ENCODE peak calls at places on chromosomes 16 and 17, in four cellular contexts. N, H, K and A are unnamed samples.

GRCh38 chr16:69833357-69833781 is 71.2 kb downstream of the WWP2 start:
- DNase-seq in K (no peak), H (no peak), N (no peak), A (no peak)

GRCh38 chr17:31582151-31582907 is 190.9 kb downstream of the RAB11FIP4 start:
- DNase-seq in H (peak; percentile 79), N (peak; percentile 88), K (no peak), A (peak; percentile 85)

GRCh38 chr16:80804061-80804450 is 342 bp downstream of the CDYL2 start:
- DNase-seq in N (peak; percentile 84), K (no peak), H (peak; percentile 78), A (no peak)

GRCh38 chr17:75250009-75250471 is 11.4 kb downstream of the GGA3 start:
- DNase-seq in H (no peak), N (peak; percentile 37), K (no peak), A (peak; percentile 81)

GRCh38 chr16:83615981-83616380 is 191.8 kb upstream of the HSBP1 start:
- DNase-seq in K (no peak), N (no peak), H (no peak), A (no peak)

GRCh38 chr17:57370583-57370982 is 114.3 kb downstream of the MSI2 start:
- DNase-seq in K (no peak), H (no peak), N (no peak), A (no peak)

GRCh38 chr17:44216674-44217073 is 2.8 kb downstream of the UBTF start:
- DNase-seq in H (no peak), K (no peak), N (no peak), A (no peak)

GRCh38 chr17:77322534-77323412 is 182.0 kb downstream of the SEC14L1 start:
- DNase-seq in K (peak; percentile 90), H (peak; percentile 72), N (peak; percentile 92), A (peak; percentile 97)

GRCh38 chr17:40374965-40375498 is 10.5 kb upstream of the GJD3 start:
- DNase-seq in N (no peak), H (no peak), K (no peak), A (no peak)

GRCh38 chr16:47492428-47493357 is 31.6 kb downstream of the PHKB start:
- DNase-seq in N (peak; percentile 78), K (peak; percentile 23), H (peak; percentile 70), A (peak; percentile 31)

GRCh38 chr16:27240948-27241531 is 27.5 kb downstream of the NSMCE1 start:
- DNase-seq in H (peak; percentile 38), N (no peak), K (no peak), A (peak; percentile 65)

GRCh38 chr16:50747206-50747956 is 5.5 kb downstream of the CYLD start:
- DNase-seq in K (no peak), H (no peak), N (no peak), A (no peak)

GRCh38 chr17:48375356-48375755 is 54.7 kb downstream of the SKAP1 start:
- DNase-seq in K (no peak), H (no peak), N (no peak), A (no peak)

GRCh38 chr17:27389542-27390140 is 66.6 kb upstream of the KSR1 start:
- DNase-seq in H (no peak), K (no peak), N (no peak), A (no peak)

GRCh38 chr16:85840801-85841200 is 41.3 kb downstream of the COX4I1 start:
- DNase-seq in N (no peak), K (no peak), H (peak; percentile 40), A (no peak)

GRCh38 chr16:67000384-67001158 is 12.2 kb downstream of the CES4A start:
- DNase-seq in N (peak; percentile 88), K (no peak), H (peak; percentile 91), A (peak; percentile 33)

GRCh38 chr16:35734728-35735402 is 2275.5 kb downstream of the TP53TG3F start:
- DNase-seq in K (no peak), N (no peak), H (no peak), A (peak; percentile 47)

GRCh38 chr17:59963738-59964454 is 644 bp downstream of the RNFT1 start:
- DNase-seq in N (peak; percentile 70), K (no peak), H (no peak), A (no peak)

GRCh38 chr16:49911430-49911829 is 55.5 kb upstream of the ZNF423 start:
- DNase-seq in N (no peak), K (no peak), H (no peak), A (no peak)

GRCh38 chr17:32774286-32775084 is 102.4 kb downstream of the MYO1D start:
- DNase-seq in N (no peak), H (no peak), K (no peak), A (no peak)

GRCh38 chr16:47358816-47359215 is 102.0 kb downstream of the ITFG1 start:
- DNase-seq in K (no peak), N (no peak), H (no peak), A (no peak)

GRCh38 chr16:7967986-7968509 is 622.3 kb downstream of the TMEM114 start:
- DNase-seq in K (no peak), N (no peak), H (no peak), A (no peak)

GRCh38 chr16:11614587-11615175 is 28.0 kb upstream of the LITAF start:
- DNase-seq in N (no peak), H (no peak), K (no peak), A (no peak)

GRCh38 chr17:27461192-27461859 is 5.1 kb downstream of the KSR1 start:
- DNase-seq in H (no peak), K (no peak), N (no peak), A (no peak)

GRCh38 chr16:85098565-85098964 is 13.7 kb downstream of the CIBAR2 start:
- DNase-seq in N (no peak), H (no peak), K (no peak), A (no peak)

GRCh38 chr16:9061358-9061813 is 30.1 kb upstream of the HAPSTR1 start:
- DNase-seq in H (no peak), N (no peak), K (no peak), A (peak; percentile 68)

GRCh38 chr17:79050591-79050990 is 24.0 kb upstream of the ENGASE start:
- DNase-seq in K (no peak), N (no peak), H (no peak), A (no peak)

GRCh38 chr17:79053251-79053925 is 21.2 kb upstream of the ENGASE start:
- DNase-seq in N (no peak), H (no peak), K (no peak), A (no peak)

GRCh38 chr17:79049821-79050220 is 24.8 kb upstream of the ENGASE start:
- DNase-seq in K (no peak), H (no peak), N (no peak), A (no peak)

GRCh38 chr17:79052131-79052530 is 22.5 kb upstream of the ENGASE start:
- DNase-seq in N (no peak), H (no peak), K (no peak), A (no peak)

DNA sequence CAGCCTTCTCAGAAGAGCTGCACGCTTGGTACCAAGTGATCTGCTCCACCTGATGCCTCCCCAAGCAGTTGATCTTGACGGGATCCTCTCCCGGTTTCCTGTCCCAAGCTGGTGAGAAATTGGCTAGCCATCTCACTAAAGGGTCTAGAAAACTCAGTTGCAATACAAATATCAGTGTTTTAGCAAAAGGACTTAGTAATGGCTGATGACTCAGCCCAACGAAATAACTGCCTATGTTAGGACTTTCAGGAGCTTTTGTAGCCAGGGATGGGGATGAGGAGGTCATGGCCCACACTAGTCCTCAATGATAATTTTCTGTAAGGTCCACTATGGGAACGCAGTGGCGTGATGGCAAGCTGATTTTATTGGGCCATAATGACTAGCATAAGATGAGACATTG is 23.3 kb upstream of the ENGASE start:
- DNase-seq in H (no peak), N (no peak), K (no peak), A (no peak)
- H3K4me1 ChIP-seq in H (peaks cover 2% of the 10 kb centered on the region), N (no peaks in the 10 kb centered on the region), K (peaks cover 17% of the 10 kb centered on the region), A (peaks cover 40% of the 10 kb centered on the region)

GRCh38 chr16:81940781-81941560 is 70.3 kb downstream of the SDR42E1 start:
- DNase-seq in H (no peak), K (no peak), N (no peak), A (no peak)
- TF ChIP-seq CTCF in H (peak; percentile 52), K (peak; percentile 16), N (peak; percentile 13), A (peak; percentile 24)

DNA sequence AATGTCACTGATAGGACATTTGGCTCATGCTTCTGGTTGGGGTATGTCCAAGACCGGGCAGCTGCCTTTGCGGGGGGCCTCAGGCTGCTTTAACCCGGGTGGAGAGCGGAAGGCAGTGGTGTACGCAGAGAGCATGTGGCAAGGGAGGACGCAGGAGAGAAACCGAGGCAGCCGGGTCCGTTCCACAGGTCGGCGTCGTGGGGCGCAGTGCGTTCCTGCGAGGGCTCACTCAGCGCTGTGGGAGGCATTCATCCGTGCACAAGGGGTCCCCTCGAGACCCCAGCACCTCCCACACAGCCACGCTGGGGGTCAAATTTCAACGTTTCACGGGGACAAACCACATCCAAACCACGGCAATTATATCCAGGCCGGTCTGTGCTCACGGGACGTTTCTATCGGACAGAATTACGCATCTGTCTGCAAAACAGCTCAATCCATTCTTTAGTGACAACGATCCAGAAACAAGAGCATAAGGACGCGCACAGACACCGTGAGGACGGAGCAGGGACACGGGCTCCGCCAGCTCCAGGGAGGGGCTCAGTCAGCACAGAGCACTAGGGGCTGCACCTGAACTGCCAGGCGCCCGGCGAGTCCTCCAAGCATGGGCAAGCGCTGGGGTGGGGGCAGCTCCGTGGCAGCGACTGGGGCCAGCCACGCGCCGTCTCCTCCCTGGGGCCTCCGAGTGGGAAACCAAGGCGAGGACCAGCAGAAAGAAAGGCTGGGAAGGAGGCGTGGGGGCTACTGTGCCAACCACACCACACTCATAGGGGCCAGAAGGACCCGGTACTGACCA is 108.4 kb upstream of the METRNL start:
- DNase-seq in H (no peak), K (no peak), N (no peak), A (no peak)
- H3K4me1 ChIP-seq in H (no peaks in the 10 kb centered on the region), K (no peaks in the 10 kb centered on the region), N (no peaks in the 10 kb centered on the region), A (no peaks in the 10 kb centered on the region)

DNA sequence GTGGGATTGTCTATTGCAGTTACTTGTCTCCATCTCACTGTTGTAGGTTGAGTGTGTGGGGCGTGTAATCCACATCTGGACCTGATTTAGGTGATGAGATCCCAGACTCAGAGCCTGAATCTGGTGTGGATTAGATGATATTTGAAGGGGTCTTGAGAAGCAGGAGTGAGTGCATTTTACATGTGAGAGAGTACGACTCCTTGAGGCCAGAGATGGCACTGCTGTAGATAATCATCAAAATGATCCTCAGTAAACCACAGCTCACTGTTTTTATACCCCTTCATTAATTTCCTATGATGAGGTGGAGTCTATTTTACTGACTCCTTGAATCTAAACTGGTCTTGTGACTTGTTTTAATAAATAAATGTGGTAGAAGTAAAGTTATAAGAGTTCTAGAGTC is 732.5 kb downstream of the KCNJ2 start:
- DNase-seq in H (no peak), N (no peak), K (no peak), A (no peak)
- TF ChIP-seq CTCF in H (no peak), N (no peak), K (no peak), A (no peak)

GRCh38 chr16:68200120-68200783 is 35.7 kb downstream of the ESRP2 start:
- DNase-seq in N (no peak), H (no peak), K (no peak), A (no peak)

DNA sequence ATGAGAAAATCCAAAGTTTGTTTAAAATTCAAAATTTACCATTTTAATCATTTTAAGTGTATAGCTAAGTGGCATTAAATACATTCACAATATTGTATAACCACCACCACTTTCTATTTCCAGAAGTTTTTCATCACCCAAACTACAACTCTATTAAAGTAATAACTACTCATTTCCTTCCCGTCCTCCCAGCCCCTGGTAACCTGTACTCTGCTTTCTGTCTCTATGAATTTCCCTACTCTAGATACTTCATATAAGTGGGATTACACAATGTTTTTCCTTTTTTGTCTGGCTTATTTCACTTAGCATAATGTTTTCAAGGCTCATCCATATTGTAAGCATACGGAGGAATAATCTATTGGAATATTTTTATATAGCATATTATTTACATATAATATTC is 29.7 kb downstream of the ESRP2 start:
- DNase-seq in N (no peak), K (no peak), H (no peak), A (no peak)
- H3K4me1 ChIP-seq in N (no peaks in the 10 kb centered on the region), K (no peaks in the 10 kb centered on the region), H (no peaks in the 10 kb centered on the region), A (no peaks in the 10 kb centered on the region)

GRCh38 chr16:22948603-22949368 is 134.8 kb downstream of the HS3ST2 start:
- DNase-seq in K (peak; percentile 33), N (no peak), H (peak; percentile 56), A (peak; percentile 12)
- TF ChIP-seq CTCF in K (peak; percentile 79), N (peak; percentile 69), H (peak; percentile 72), A (peak; percentile 64)